ENCODE peak calls at places on chromosomes 5 and 9, in seven cellular contexts. D is fibroblast of mammary gland, N is astrocyte, J is AG04450, W is lower leg skin, X is left ventricle myocardium inferior, B is transverse colon. Z is an unnamed sample.

GRCh38 chr5:74945561-74946165 is 79.5 kb upstream of the FAM169A start:
- DNase-seq in X (no peak), J (no peak), W (no peak), B (no peak), N (no peak), D (peak), Z (no peak)

GRCh38 chr5:154202379-154203260 is 12.1 kb downstream of the GALNT10 start:
- DNase-seq in W (no peak), X (no peak), D (no peak), B (peak), N (no peak), J (no peak), Z (no peak)

GRCh38 chr5:38556599-38557308 is at the start of gene LIFR:
- DNase-seq in N (peak), B (peak), J (peak), W (peak), D (peak), X (peak), Z (peak)

GRCh38 chr5:72441094-72441723 is 66.0 kb downstream of the ZNF366 start:
- DNase-seq in B (no peak), N (peak), J (no peak), W (no peak), D (peak), X (no peak), Z (peak)

GRCh38 chr5:130871346-130872086 is 293.5 kb downstream of the HINT1 start:
- DNase-seq in X (peak), B (peak), N (peak), J (no peak), D (peak), W (no peak), Z (peak)

GRCh38 chr5:178149199-178149932 is 4.3 kb downstream of the NHP2 start:
- DNase-seq in X (no peak), J (no peak), D (peak), W (no peak), N (peak), B (no peak), Z (peak)

GRCh38 chr9:21591221-21592062 is 109.3 kb upstream of the IFNE start:
- DNase-seq in X (peak), J (peak), W (peak), B (peak), N (peak), D (peak), Z (peak)

GRCh38 chr5:103560826-103561225 is 1.8 kb downstream of the NUDT12 start:
- DNase-seq in N (no peak), X (no peak), B (no peak), J (no peak), W (no peak), D (no peak), Z (no peak)

GRCh38 chr5:177539411-177539810 is 15.0 kb downstream of the FAM193B start:
- DNase-seq in B (no peak), X (no peak), W (no peak), D (peak), J (no peak), N (peak), Z (peak)

GRCh38 chr9:77020438-77021264 is 1.2 kb downstream of the FOXB2 start:
- DNase-seq in W (no peak), J (no peak), D (no peak), N (no peak), B (no peak), X (no peak), Z (no peak)

GRCh38 chr9:77019810-77020437 is 469 bp downstream of the FOXB2 start:
- DNase-seq in X (no peak), J (no peak), D (no peak), W (no peak), N (no peak), B (no peak), Z (no peak)

GRCh38 chr9:77018058-77019009 is 1.1 kb upstream of the FOXB2 start:
- DNase-seq in D (no peak), N (no peak), W (no peak), X (no peak), B (no peak), J (no peak), Z (no peak)

GRCh38 chr9:77017505-77017894 is 2.0 kb upstream of the FOXB2 start:
- DNase-seq in N (no peak), X (no peak), D (no peak), B (no peak), W (no peak), J (no peak), Z (no peak)

GRCh38 chr9:77019010-77019809 is at the start of gene FOXB2:
- DNase-seq in D (no peak), X (no peak), J (no peak), B (no peak), W (no peak), N (no peak), Z (no peak)
- H3K4me3 ChIP-seq in D (no peak), X (peak), J (no peak), B (no peak), W (no peak), N (no peak), Z (no peak)

GRCh38 chr5:68661237-68661636 is 432.6 kb upstream of the SLC30A5 start:
- DNase-seq in B (peak), W (no peak), N (no peak), J (no peak), X (no peak), D (peak), Z (no peak)
- TF ChIP-seq CTCF in B (peak), W (no peak), N (peak), J (peak), X (peak), D (peak), Z (peak)

GRCh38 chr5:17374973-17375844 is 122.8 kb upstream of the TAF11L2 start:
- DNase-seq in D (peak), J (no peak), N (peak), X (no peak), W (no peak), B (no peak), Z (peak)
- H3K4me3 ChIP-seq in D (no peak), J (peak), N (no peak), X (no peak), W (no peak), B (no peak), Z (no peak)

GRCh38 chr9:121034529-121034928 is 15.5 kb downstream of the C5 start:
- DNase-seq in B (no peak), D (no peak), J (no peak), W (no peak), X (no peak), N (no peak), Z (no peak)
- TF ChIP-seq CTCF in B (no peak), D (no peak), J (no peak), W (no peak), X (no peak), N (no peak), Z (no peak)

GRCh38 chr5:159105318-159106053 is 5.8 kb upstream of the EBF1 start:
- DNase-seq in J (no peak), D (no peak), B (no peak), N (no peak), W (peak), X (no peak), Z (no peak)
- H3K4me3 ChIP-seq in J (no peak), D (no peak), B (no peak), N (peak), W (no peak), X (peak), Z (no peak)